ENCODE peak calls at places on chromosomes 11 and 22, in five cellular contexts. S is IMR-90, O is HepG2, H is SK-N-SH, J is GM12878. U is an unnamed sample.

GRCh38 chr11:112844530-112844929 is 116.7 kb upstream of the NCAM1 start:
- DNase-seq in S (no peak), O (no peak), H (no peak), J (no peak), U (no peak)

GRCh38 chr11:45233804-45234170 is 52.4 kb downstream of the SYT13 start:
- DNase-seq in S (no peak), O (no peak), H (no peak), J (no peak), U (no peak)

GRCh38 chr11:86940122-86940777 is 14.9 kb downstream of the FZD4 start:
- DNase-seq in S (peak), O (peak), H (no peak), J (no peak), U (no peak)

GRCh38 chr11:33257160-33257896 is at the start of gene HIPK3:
- DNase-seq in S (peak), O (peak), H (peak), J (no peak), U (peak)

GRCh38 chr22:19876941-19877625 is 22.4 kb upstream of the GNB1L start:
- DNase-seq in S (no peak), O (no peak), H (peak), J (no peak), U (no peak)

GRCh38 chr11:2910401-2910955 is 18.7 kb downstream of the PHLDA2 start:
- DNase-seq in S (no peak), O (no peak), H (no peak), J (no peak), U (no peak)

GRCh38 chr11:120403966-120404365 is 67.8 kb downstream of the ARHGEF12 start:
- DNase-seq in S (no peak), O (no peak), H (no peak), J (no peak), U (no peak)

GRCh38 chr11:74255741-74256369 is 55.6 kb downstream of the P4HA3 start:
- DNase-seq in S (peak), O (peak), H (peak), J (no peak), U (peak)

GRCh38 chr11:62233730-62234129 is 8.3 kb upstream of the SCGB1D2 start:
- DNase-seq in S (no peak), O (no peak), H (no peak), J (no peak), U (no peak)

GRCh38 chr22:19885841-19886592 is 31.3 kb upstream of the GNB1L start:
- DNase-seq in S (no peak), O (no peak), H (no peak), J (no peak), U (no peak)

GRCh38 chr22:27687984-27688545 is 113.5 kb downstream of the MN1 start:
- DNase-seq in S (no peak), O (peak), H (no peak), J (no peak), U (no peak)

GRCh38 chr11:69088676-69089146 is 40.0 kb downstream of the TPCN2 start:
- DNase-seq in S (peak), O (peak), H (peak), J (peak), U (peak)

GRCh38 chr11:62546244-62546936 is at the start of gene AHNAK:
- DNase-seq in S (peak), O (no peak), H (peak), J (no peak), U (peak)

GRCh38 chr11:44693654-44694119 is 33.1 kb upstream of the TSPAN18 start:
- DNase-seq in S (no peak), O (no peak), H (peak), J (no peak), U (no peak)

DNA sequence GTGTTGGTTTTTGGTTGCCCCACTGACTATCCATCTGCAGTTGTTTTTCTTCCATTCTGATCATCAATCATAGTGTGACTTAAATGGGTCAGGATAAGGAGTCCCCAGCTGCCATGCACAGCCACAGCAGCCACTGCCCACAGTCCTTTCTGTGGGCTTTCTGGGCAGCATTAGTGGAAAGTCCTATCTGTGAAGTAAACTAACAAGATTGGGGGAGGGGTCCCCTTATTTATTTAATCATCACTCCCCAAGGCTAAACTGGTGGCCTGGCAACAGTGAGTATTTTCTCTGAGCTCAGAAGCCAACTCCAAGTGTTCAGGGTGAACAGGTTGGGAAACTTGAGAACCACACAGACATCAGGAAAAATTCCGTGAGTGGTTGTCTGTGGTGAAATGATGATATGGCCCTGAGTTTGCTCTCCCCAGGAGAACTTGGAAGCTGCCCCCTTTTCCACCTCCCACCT is 145.0 kb downstream of the CCDC34 start:
- DNase-seq in S (peak), O (no peak), H (no peak), J (no peak), U (no peak)
- TF ChIP-seq SMC3 in S (no peak), O (no peak), H (no peak), J (no peak), U (no peak)

GRCh38 chr11:28675183-28675582 is 567.0 kb downstream of the METTL15 start:
- DNase-seq in S (no peak), O (no peak), H (no peak), J (no peak), U (no peak)
- TF ChIP-seq SMC3 in S (no peak), O (no peak), H (no peak), J (no peak), U (no peak)

DNA sequence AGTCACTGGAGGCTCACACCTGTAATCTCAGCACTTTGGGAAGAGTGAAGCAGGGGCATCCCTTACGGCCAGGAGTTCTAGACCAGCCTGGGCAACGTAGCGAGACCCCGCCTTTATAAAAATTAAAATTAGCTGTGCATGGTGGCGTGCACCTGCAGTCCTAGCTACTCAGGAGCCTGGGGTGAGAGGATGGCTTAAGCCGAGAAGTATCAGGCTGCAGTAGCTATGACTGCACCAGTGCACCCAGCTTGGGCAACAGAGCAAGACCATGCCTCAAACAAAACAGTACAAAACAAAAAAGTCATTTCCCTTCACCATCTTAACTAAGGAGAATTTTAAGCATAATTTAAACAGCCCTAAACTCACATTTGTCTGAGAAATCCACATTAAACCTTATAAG is 23.2 kb upstream of the TFIP11 start:
- DNase-seq in S (no peak), O (no peak), H (no peak), J (no peak), U (no peak)
- TF ChIP-seq SMC3 in S (no peak), O (no peak), H (no peak), J (no peak), U (no peak)

DNA sequence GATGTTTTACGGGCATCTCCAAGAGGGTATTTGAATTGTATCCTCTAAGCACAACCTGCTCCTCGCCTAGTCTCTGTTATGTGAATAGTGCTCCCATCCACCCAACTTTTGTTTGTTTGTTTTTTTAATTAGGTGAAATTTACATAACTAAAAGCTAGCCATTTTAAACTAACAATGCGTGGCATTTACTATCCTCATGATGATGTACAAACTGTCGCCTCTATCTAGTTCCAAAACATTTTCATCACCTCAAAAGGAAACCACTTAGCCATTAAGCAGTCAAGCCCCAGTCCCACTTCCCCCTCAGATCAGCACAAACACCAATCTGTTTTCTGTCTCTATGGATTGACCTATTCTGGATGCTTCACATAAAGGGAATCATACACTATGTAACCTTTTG is 3.9 kb downstream of the SYN3 start:
- DNase-seq in S (no peak), O (no peak), H (no peak), J (no peak), U (no peak)
- TF ChIP-seq SMC3 in S (no peak), O (no peak), H (no peak), J (no peak), U (no peak)

GRCh38 chr11:15942126-15942525 is 414.2 kb downstream of the SOX6 start:
- DNase-seq in S (no peak), O (no peak), H (no peak), J (no peak), U (no peak)

GRCh38 chr11:15941206-15941770 is 415.1 kb downstream of the SOX6 start:
- DNase-seq in S (no peak), O (no peak), H (peak), J (no peak), U (no peak)

GRCh38 chr11:15944460-15944859 is 411.9 kb downstream of the SOX6 start:
- DNase-seq in S (peak), O (no peak), H (no peak), J (no peak), U (no peak)

GRCh38 chr11:15943418-15944197 is 412.7 kb downstream of the SOX6 start:
- DNase-seq in S (no peak), O (no peak), H (no peak), J (no peak), U (no peak)

DNA sequence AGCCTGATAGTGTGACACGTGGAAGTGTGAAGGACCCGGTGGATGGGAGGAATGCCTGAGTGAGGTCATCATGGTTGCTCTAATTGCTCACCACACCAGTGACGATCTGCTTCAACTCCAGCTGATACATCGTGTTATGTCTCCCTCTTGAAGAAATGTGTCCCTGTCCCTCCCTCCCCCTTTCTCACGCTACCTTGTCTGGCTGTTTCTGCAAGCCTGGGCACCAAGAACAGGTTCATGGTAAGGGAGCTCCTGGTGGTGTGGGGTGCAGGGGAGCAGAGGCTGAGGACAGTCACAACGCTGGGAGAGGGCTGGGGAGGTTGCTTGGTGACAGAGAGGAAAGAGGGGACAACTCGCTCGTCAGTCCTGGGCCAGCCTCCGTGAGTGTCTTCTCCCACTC is 413.4 kb downstream of the SOX6 start:
- DNase-seq in S (no peak), O (no peak), H (no peak), J (no peak), U (no peak)
- TF ChIP-seq SMC3 in S (no peak), O (no peak), H (no peak), J (no peak), U (no peak)

GRCh38 chr11:121486054-121486453 is 33.3 kb upstream of the SORL1-AS1 start:
- DNase-seq in S (no peak), O (no peak), H (no peak), J (no peak), U (no peak)
- TF ChIP-seq SMC3 in S (no peak), O (no peak), H (no peak), J (no peak), U (no peak)

GRCh38 chr11:116472661-116473060 is 300.1 kb downstream of the BUD13 start:
- DNase-seq in S (no peak), O (no peak), H (no peak), J (no peak), U (no peak)

GRCh38 chr11:116467809-116468208 is 305.0 kb downstream of the BUD13 start:
- DNase-seq in S (no peak), O (no peak), H (no peak), J (no peak), U (no peak)

GRCh38 chr11:116473790-116474346 is 298.9 kb downstream of the BUD13 start:
- DNase-seq in S (no peak), O (no peak), H (no peak), J (no peak), U (no peak)

GRCh38 chr11:116473236-116473769 is 299.5 kb downstream of the BUD13 start:
- DNase-seq in S (no peak), O (no peak), H (peak), J (no peak), U (no peak)

GRCh38 chr11:116471608-116472007 is 301.2 kb downstream of the BUD13 start:
- DNase-seq in S (peak), O (peak), H (no peak), J (no peak), U (no peak)
- TF ChIP-seq SMC3 in S (no peak), O (no peak), H (no peak), J (no peak), U (no peak)

GRCh38 chr11:1327064-1327460 is 17.6 kb upstream of the TOLLIP start:
- DNase-seq in S (peak), O (no peak), H (no peak), J (no peak), U (no peak)

GRCh38 chr11:1326435-1327063 is 17.1 kb upstream of the TOLLIP start:
- DNase-seq in S (peak), O (no peak), H (no peak), J (no peak), U (no peak)

DNA sequence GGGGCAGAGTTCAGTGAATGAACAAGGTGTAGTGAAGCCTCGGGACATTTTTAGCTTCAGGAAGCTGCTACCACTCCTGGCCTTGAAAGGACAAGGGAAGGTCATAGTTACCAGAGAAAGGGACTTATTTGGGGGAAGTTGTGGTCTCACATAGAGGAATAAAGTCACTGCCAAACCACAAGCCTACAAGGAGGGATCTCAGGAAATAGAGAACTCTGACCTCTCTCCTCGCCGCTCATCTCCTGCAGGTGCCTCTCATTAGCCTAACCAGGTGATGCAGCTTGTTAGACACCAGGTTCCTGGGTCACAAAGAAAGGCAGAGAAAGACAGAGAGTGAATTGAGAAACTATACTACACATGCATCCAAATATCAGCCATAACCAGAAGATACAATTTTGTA is 14.3 kb upstream of the TOLLIP start:
- DNase-seq in S (no peak), O (no peak), H (no peak), J (no peak), U (no peak)
- TF ChIP-seq SMC3 in S (no peak), O (no peak), H (no peak), J (no peak), U (no peak)

U was measured in A549.